ENCODE peak calls at places on chromosomes 3 and 15, in four cellular contexts. F, Q, E and T are unnamed samples.

GRCh38 chr3:171526146-171526545 is 65.9 kb upstream of the TNIK start:
- DNase-seq in F (no peak), Q (no peak), E (no peak), T (no peak)

GRCh38 chr3:172202797-172203196 is 163.4 kb downstream of the FNDC3B start:
- DNase-seq in F (no peak), Q (no peak), E (no peak), T (no peak)

GRCh38 chr3:179750720-179751328 is 98.0 kb downstream of the USP13 start:
- DNase-seq in F (no peak), Q (peak; percentile 17), E (no peak), T (no peak)

GRCh38 chr15:79994651-79995050 is 23.7 kb upstream of the BCL2A1 start:
- DNase-seq in F (no peak), Q (no peak), E (no peak), T (peak; percentile 57)

GRCh38 chr3:63571682-63572081 is 80.8 kb upstream of the SNTN start:
- DNase-seq in F (no peak), Q (no peak), E (no peak), T (no peak)

GRCh38 chr3:150762662-150763121 is 277 bp downstream of the SIAH2 start:
- DNase-seq in F (no peak), Q (no peak), E (no peak), T (no peak)

GRCh38 chr3:8997151-8997550 is 33.9 kb upstream of the RAD18 start:
- DNase-seq in F (no peak), Q (no peak), E (no peak), T (no peak)

GRCh38 chr3:152811974-152812760 is 22.8 kb upstream of the P2RY1 start:
- DNase-seq in F (no peak), Q (no peak), E (no peak), T (no peak)

GRCh38 chr3:180048840-180049239 is 12.1 kb upstream of the PEX5L start:
- DNase-seq in F (no peak), Q (no peak), E (no peak), T (no peak)

GRCh38 chr3:58631742-58632141 is 34.8 kb downstream of the FAM3D start:
- DNase-seq in F (no peak), Q (no peak), E (no peak), T (no peak)

GRCh38 chr15:25171856-25172687 is 217.3 kb downstream of the SNRPN start:
- DNase-seq in F (no peak), Q (no peak), E (no peak), T (no peak)

GRCh38 chr3:62139957-62140356 is 233.4 kb downstream of the FEZF2 start:
- DNase-seq in F (no peak), Q (no peak), E (no peak), T (no peak)

GRCh38 chr3:59364471-59364870 is 314.6 kb upstream of the CFAP20DC start:
- DNase-seq in F (no peak), Q (no peak), E (no peak), T (no peak)

GRCh38 chr15:51051776-51052175 is 42.9 kb downstream of the TNFAIP8L3 start:
- DNase-seq in F (no peak), Q (no peak), E (no peak), T (no peak)

GRCh38 chr15:63124506-63124905 is 2.8 kb downstream of the LACTB start:
- DNase-seq in F (no peak), Q (no peak), E (peak; percentile 26), T (no peak)

GRCh38 chr3:80213076-80213475 is 445.3 kb upstream of the ROBO1 start:
- DNase-seq in F (no peak), Q (no peak), E (no peak), T (no peak)

GRCh38 chr15:57302640-57303257 is 73.6 kb upstream of the CGNL1 start:
- DNase-seq in F (no peak), Q (peak; percentile 59), E (peak; percentile 44), T (no peak)

GRCh38 chr3:12659316-12660015 is 4.5 kb downstream of the RAF1 start:
- DNase-seq in F (no peak), Q (no peak), E (no peak), T (no peak)

GRCh38 chr3:146770881-146771280 is 165.7 kb upstream of the PLSCR5 start:
- DNase-seq in F (no peak), Q (no peak), E (no peak), T (no peak)

GRCh38 chr3:79885407-79885806 is 117.6 kb upstream of the ROBO1 start:
- DNase-seq in F (no peak), Q (no peak), E (no peak), T (no peak)

GRCh38 chr3:20861454-20861853 is 675.4 kb upstream of the SGO1 start:
- DNase-seq in F (no peak), Q (peak; percentile 35), E (no peak), T (no peak)

GRCh38 chr3:101017048-101017447 is 23.8 kb upstream of the ABI3BP start:
- DNase-seq in F (no peak), Q (no peak), E (no peak), T (no peak)

GRCh38 chr3:1987983-1988382 is 110.7 kb upstream of the CNTN4 start:
- DNase-seq in F (no peak), Q (no peak), E (no peak), T (no peak)

GRCh38 chr3:108524547-108524946 is 14.2 kb upstream of the MYH15 start:
- DNase-seq in F (no peak), Q (no peak), E (no peak), T (no peak)

GRCh38 chr3:188339410-188340295 is 185.7 kb downstream of the LPP start:
- DNase-seq in F (no peak), Q (no peak), E (no peak), T (no peak)

GRCh38 chr3:186949281-186949982 is 19.1 kb downstream of the ST6GAL1 start:
- DNase-seq in F (peak; percentile 83), Q (no peak), E (no peak), T (no peak)

GRCh38 chr3:188533612-188534357 is 379.8 kb downstream of the LPP start:
- DNase-seq in F (no peak), Q (no peak), E (no peak), T (no peak)

GRCh38 chr3:66236281-66236680 is 15.5 kb downstream of the SLC25A26 start:
- DNase-seq in F (no peak), Q (peak; percentile 17), E (no peak), T (no peak)

GRCh38 chr3:11629716-11630115 is 14.0 kb downstream of the VGLL4 start:
- DNase-seq in F (no peak), Q (no peak), E (no peak), T (no peak)

GRCh38 chr15:100112636-100113305 is 229.0 kb downstream of the ADAMTS17 start:
- DNase-seq in F (no peak), Q (no peak), E (no peak), T (no peak)

GRCh38 chr3:139302084-139302800 is 41.6 kb upstream of the MRPS22 start:
- DNase-seq in F (no peak), Q (peak; percentile 57), E (no peak), T (peak; percentile 77)

GRCh38 chr3:29649815-29650547 is 369.1 kb downstream of the RBMS3 start:
- DNase-seq in F (no peak), Q (no peak), E (no peak), T (no peak)

GRCh38 chr15:38714309-38715072 is 149.9 kb upstream of the RASGRP1 start:
- DNase-seq in F (no peak), Q (no peak), E (no peak), T (no peak)

GRCh38 chr3:190131329-190131728 is 10.6 kb upstream of the P3H2 start:
- DNase-seq in F (no peak), Q (no peak), E (no peak), T (peak; percentile 63)

GRCh38 chr3:132445812-132446211 is 28.5 kb downstream of the DNAJC13 start:
- DNase-seq in F (no peak), Q (no peak), E (no peak), T (peak; percentile 7)

GRCh38 chr15:48584090-48584831 is 61.2 kb downstream of the FBN1 start:
- DNase-seq in F (no peak), Q (no peak), E (no peak), T (no peak)

GRCh38 chr15:48581221-48581620 is 64.3 kb downstream of the FBN1 start:
- DNase-seq in F (no peak), Q (no peak), E (no peak), T (no peak)

GRCh38 chr15:48580736-48581135 is 64.8 kb downstream of the FBN1 start:
- DNase-seq in F (no peak), Q (no peak), E (no peak), T (no peak)

GRCh38 chr15:48579945-48580671 is 65.4 kb downstream of the FBN1 start:
- DNase-seq in F (no peak), Q (no peak), E (no peak), T (no peak)

GRCh38 chr15:48582472-48583235 is 62.9 kb downstream of the FBN1 start:
- DNase-seq in F (no peak), Q (no peak), E (no peak), T (no peak)
- TF ChIP-seq PHF8 in F (no peak), Q (no peak), E (no peak), T (no peak)

GRCh38 chr3:112976001-112976400 is 1.1 kb upstream of the CD200R1 start:
- DNase-seq in F (no peak), Q (no peak), E (no peak), T (no peak)

GRCh38 chr3:112976953-112977352 is 2.0 kb upstream of the CD200R1 start:
- DNase-seq in F (no peak), Q (no peak), E (no peak), T (no peak)

GRCh38 chr3:112982710-112983109 is 7.8 kb upstream of the CD200R1 start:
- DNase-seq in F (no peak), Q (no peak), E (no peak), T (no peak)

GRCh38 chr3:112980080-112980479 is 5.2 kb upstream of the CD200R1 start:
- DNase-seq in F (no peak), Q (peak; percentile 25), E (no peak), T (no peak)

DNA sequence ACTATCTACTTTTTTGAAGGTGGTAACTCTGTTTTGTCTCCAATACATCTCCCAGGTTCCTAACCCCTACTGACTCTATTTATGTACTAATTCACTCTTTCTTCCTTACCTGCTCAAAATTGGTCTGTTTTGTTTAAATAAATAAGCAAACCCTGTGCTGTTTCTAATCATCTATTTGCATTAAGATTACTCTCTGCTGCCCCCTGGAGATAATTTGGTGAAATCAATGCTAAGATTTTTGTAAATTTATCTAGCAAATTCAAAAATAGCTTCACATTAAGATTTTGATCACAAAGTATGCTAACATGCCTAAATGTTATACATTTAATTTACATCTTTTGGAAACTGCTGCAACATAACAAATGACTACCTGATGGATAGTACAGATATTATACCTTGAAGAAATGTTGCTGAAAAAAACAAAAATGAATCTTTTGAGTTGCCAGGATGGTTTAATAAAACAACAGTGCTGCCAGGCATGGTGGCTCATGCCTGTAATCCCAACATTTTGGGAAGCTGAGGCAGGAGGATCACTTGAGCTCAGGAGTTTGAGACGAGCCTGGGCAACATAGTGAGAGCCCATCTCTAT is 4.4 kb upstream of the CD200R1 start:
- DNase-seq in F (peak; percentile 12), Q (peak; percentile 14), E (no peak), T (peak; percentile 42)
- TF ChIP-seq PHF8 in F (no peak), Q (no peak), E (no peak), T (no peak)

DNA sequence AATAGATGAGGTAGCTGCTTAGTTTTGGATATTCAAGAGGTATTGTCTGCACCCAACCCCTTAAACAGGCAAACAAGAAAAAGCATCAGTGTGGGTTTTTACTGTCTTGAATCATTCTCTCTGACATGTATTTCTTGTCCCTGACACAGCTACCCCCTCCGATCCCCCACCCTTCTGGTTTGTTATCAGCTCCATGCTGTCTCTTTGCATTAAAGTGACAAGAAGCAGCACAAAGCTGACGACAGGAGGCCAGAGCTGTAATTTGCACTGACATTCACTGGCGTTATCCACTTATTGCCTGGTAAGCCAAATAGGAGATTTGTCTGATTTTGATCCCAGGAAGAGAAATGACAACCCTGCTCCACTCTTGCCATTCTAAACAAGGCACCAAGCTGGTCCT is 83.3 kb upstream of the SNRK start:
- DNase-seq in F (no peak), Q (no peak), E (no peak), T (no peak)
- TF ChIP-seq PHF8 in F (no peak), Q (no peak), E (no peak), T (no peak)

GRCh38 chr3:195769551-195769950 is 42.2 kb downstream of the MUC4 start:
- DNase-seq in F (no peak), Q (no peak), E (no peak), T (no peak)
- TF ChIP-seq PHF8 in F (no peak), Q (no peak), E (no peak), T (no peak)